ENCODE peak calls at places on chromosome 1, in six cellular contexts. Z, Q, R, X, W and D are unnamed samples.

GRCh38 chr1:235399661-235400060 is 32.4 kb downstream of the TBCE start:
- DNase-seq in X (no peak), Z (no peak), R (peak), Q (no peak), W (no peak), D (no peak)

GRCh38 chr1:51784997-51785421 is 93.5 kb downstream of the NRDC start:
- DNase-seq in Q (no peak), X (no peak), R (peak), Z (no peak), W (no peak), D (no peak)

GRCh38 chr1:177181631-177182291 is 11.0 kb downstream of the BRINP2 start:
- DNase-seq in W (peak), R (peak), Z (no peak), X (peak), Q (peak), D (no peak)

GRCh38 chr1:243364330-243364729 is 108.5 kb downstream of the SDCCAG8 start:
- DNase-seq in W (no peak), X (no peak), Z (no peak), Q (no peak), R (no peak), D (no peak)

GRCh38 chr1:85087659-85088407 is 39.5 kb upstream of the MCOLN3 start:
- DNase-seq in Q (no peak), R (no peak), X (no peak), W (no peak), Z (no peak), D (no peak)

GRCh38 chr1:177779325-177779965 is 190.4 kb downstream of the SEC16B start:
- DNase-seq in W (no peak), Z (no peak), R (no peak), Q (no peak), X (no peak), D (no peak)

GRCh38 chr1:193417420-193417819 is 231.0 kb upstream of the B3GALT2 start:
- DNase-seq in R (peak), Q (peak), W (no peak), X (no peak), Z (no peak), D (peak)

GRCh38 chr1:193458628-193459027 is 272.2 kb upstream of the B3GALT2 start:
- DNase-seq in W (peak), Z (no peak), X (no peak), Q (no peak), R (peak), D (no peak)

GRCh38 chr1:245894843-245895242 is 612.2 kb downstream of the SMYD3 start:
- DNase-seq in Q (no peak), W (no peak), R (no peak), X (no peak), Z (no peak), D (no peak)

GRCh38 chr1:25795955-25796806 is 3.8 kb upstream of the SELENON start:
- DNase-seq in Q (no peak), X (no peak), W (peak), Z (peak), R (no peak), D (no peak)

GRCh38 chr1:41151846-41152245 is 90.3 kb downstream of the SCMH1 start:
- DNase-seq in R (peak), X (no peak), W (no peak), Q (no peak), Z (no peak), D (no peak)

GRCh38 chr1:184649500-184649899 is 105.2 kb downstream of the EDEM3 start:
- DNase-seq in Z (no peak), R (peak), X (no peak), Q (no peak), W (no peak), D (peak)

GRCh38 chr1:12177999-12178441 is 11.2 kb downstream of the TNFRSF1B start:
- DNase-seq in Q (no peak), X (no peak), R (peak), W (peak), Z (peak), D (no peak)

GRCh38 chr1:33248244-33248643 is 8.0 kb upstream of the ZNF362 start:
- DNase-seq in Z (no peak), W (no peak), R (no peak), X (no peak), Q (no peak), D (no peak)

GRCh38 chr1:55185832-55186231 is 29.3 kb downstream of the USP24 start:
- DNase-seq in R (no peak), X (no peak), Q (no peak), Z (no peak), W (no peak), D (no peak)

GRCh38 chr1:57572016-57572415 is 148.2 kb upstream of the DAB1 start:
- DNase-seq in W (no peak), R (no peak), Q (no peak), X (no peak), Z (no peak), D (no peak)

GRCh38 chr1:178031856-178032320 is 62.0 kb upstream of the RASAL2 start:
- DNase-seq in X (peak), Q (peak), Z (peak), R (peak), W (peak), D (peak)

GRCh38 chr1:21814241-21814918 is 2.3 kb downstream of the LDLRAD2 start:
- DNase-seq in X (no peak), R (peak), Z (peak), W (peak), Q (peak), D (no peak)